ENCODE peak calls at places on chromosomes 1 and 21, in five cellular contexts. One of them, this sample, is unnamed.

GRCh38 chr1:231918239-231919015 is 291.8 kb downstream of the DISC1 start:
- DNase-seq in HCT116: no peak
- DNase-seq in stomach: no peak
- DNase-seq in K562: no peak
- DNase-seq in H1: no peak
- DNase-seq in this sample: no peak

GRCh38 chr1:149849947-149850360 is 49.4 kb upstream of the BOLA1 start:
- DNase-seq in HCT116: no peak
- DNase-seq in stomach: no peak
- DNase-seq in K562: no peak
- DNase-seq in H1: no peak
- DNase-seq in this sample: no peak

GRCh38 chr1:16046865-16047264 is 3.3 kb downstream of the CLCNKB start:
- DNase-seq in HCT116: no peak
- DNase-seq in stomach: no peak
- DNase-seq in K562: no peak
- DNase-seq in H1: no peak
- DNase-seq in this sample: no peak

GRCh38 chr1:155166373-155167165 is 6.5 kb downstream of the KRTCAP2 start:
- DNase-seq in HCT116: no peak
- DNase-seq in stomach: no peak
- DNase-seq in K562: peak
- DNase-seq in H1: no peak
- DNase-seq in this sample: no peak

GRCh38 chr1:199403421-199404116 is 623.9 kb upstream of the NR5A2 start:
- DNase-seq in HCT116: no peak
- DNase-seq in stomach: no peak
- DNase-seq in K562: no peak
- DNase-seq in H1: no peak
- DNase-seq in this sample: no peak

GRCh38 chr21:26842976-26843911 is 2.0 kb downstream of the ADAMTS1 start:
- DNase-seq in HCT116: no peak
- DNase-seq in stomach: peak
- DNase-seq in K562: no peak
- DNase-seq in H1: no peak
- DNase-seq in this sample: no peak

GRCh38 chr1:173137116-173137515 is 70.0 kb downstream of the TNFSF4 start:
- DNase-seq in HCT116: no peak
- DNase-seq in stomach: no peak
- DNase-seq in K562: no peak
- DNase-seq in H1: no peak
- DNase-seq in this sample: no peak

GRCh38 chr21:34017127-34017961 is 56.0 kb upstream of the MRPS6 start:
- DNase-seq in HCT116: no peak
- DNase-seq in stomach: no peak
- DNase-seq in K562: no peak
- DNase-seq in H1: no peak
- DNase-seq in this sample: no peak

GRCh38 chr21:43740497-43741156 is 21.7 kb downstream of the PDXK start:
- DNase-seq in HCT116: no peak
- DNase-seq in stomach: peak
- DNase-seq in K562: no peak
- DNase-seq in H1: peak
- DNase-seq in this sample: no peak

GRCh38 chr1:225767591-225768540 is 9.8 kb upstream of the SRP9 start:
- DNase-seq in HCT116: no peak
- DNase-seq in stomach: peak
- DNase-seq in K562: peak
- DNase-seq in H1: no peak
- DNase-seq in this sample: no peak

GRCh38 chr1:242196914-242197313 is 198.0 kb upstream of the MAP1LC3C start:
- DNase-seq in HCT116: no peak
- DNase-seq in stomach: no peak
- DNase-seq in K562: no peak
- DNase-seq in H1: no peak
- DNase-seq in this sample: no peak

GRCh38 chr1:47924649-47925048 is 72.5 kb downstream of the TRABD2B start:
- DNase-seq in HCT116: no peak
- DNase-seq in stomach: no peak
- DNase-seq in K562: no peak
- DNase-seq in H1: no peak
- DNase-seq in this sample: no peak

GRCh38 chr1:6085666-6086065 is 40.0 kb downstream of the KCNAB2 start:
- DNase-seq in HCT116: no peak
- DNase-seq in stomach: no peak
- DNase-seq in K562: no peak
- DNase-seq in H1: no peak
- DNase-seq in this sample: no peak

GRCh38 chr1:109239047-109239579 is 10.2 kb upstream of the CELSR2 start:
- DNase-seq in HCT116: no peak
- DNase-seq in stomach: no peak
- DNase-seq in K562: no peak
- DNase-seq in H1: no peak
- DNase-seq in this sample: no peak

GRCh38 chr21:44845418-44846200 is 27.7 kb upstream of the SUMO3 start:
- DNase-seq in HCT116: no peak
- DNase-seq in stomach: peak
- DNase-seq in K562: peak
- DNase-seq in H1: peak
- DNase-seq in this sample: no peak

GRCh38 chr21:46117586-46118304 is 19.8 kb downstream of the COL6A2 start:
- DNase-seq in HCT116: no peak
- DNase-seq in stomach: no peak
- DNase-seq in K562: no peak
- DNase-seq in H1: no peak
- DNase-seq in this sample: peak

GRCh38 chr1:59718064-59718988 is 96.4 kb upstream of the HOOK1 start:
- DNase-seq in HCT116: peak
- DNase-seq in stomach: no peak
- DNase-seq in K562: peak
- DNase-seq in H1: no peak
- DNase-seq in this sample: no peak

GRCh38 chr21:33998402-33998801 is 75.0 kb upstream of the MRPS6 start:
- DNase-seq in HCT116: no peak
- DNase-seq in stomach: no peak
- DNase-seq in K562: no peak
- DNase-seq in H1: no peak
- DNase-seq in this sample: no peak

GRCh38 chr1:9009438-9010366 is 16.5 kb downstream of the SLC2A7 start:
- DNase-seq in HCT116: no peak
- DNase-seq in stomach: peak
- DNase-seq in K562: peak
- DNase-seq in H1: peak
- DNase-seq in this sample: peak

GRCh38 chr1:244313346-244313745 is 138.4 kb downstream of the ADSS2 start:
- DNase-seq in HCT116: no peak
- DNase-seq in stomach: no peak
- DNase-seq in K562: no peak
- DNase-seq in H1: no peak
- DNase-seq in this sample: no peak

GRCh38 chr1:166956872-166957271 is 18.5 kb downstream of the ILDR2 start:
- DNase-seq in HCT116: no peak
- DNase-seq in stomach: no peak
- DNase-seq in K562: no peak
- DNase-seq in H1: no peak
- DNase-seq in this sample: no peak

GRCh38 chr1:94898486-94899385 is 28.2 kb downstream of the CNN3 start:
- DNase-seq in HCT116: no peak
- DNase-seq in stomach: no peak
- DNase-seq in K562: no peak
- DNase-seq in H1: no peak
- DNase-seq in this sample: no peak

GRCh38 chr1:27971674-27972073 is 11.9 kb downstream of the XKR8 start:
- DNase-seq in HCT116: no peak
- DNase-seq in stomach: no peak
- DNase-seq in K562: no peak
- DNase-seq in H1: no peak
- DNase-seq in this sample: no peak

GRCh38 chr21:36820176-36821031 is 121.5 kb downstream of the SIM2 start:
- DNase-seq in HCT116: no peak
- DNase-seq in stomach: no peak
- DNase-seq in K562: no peak
- DNase-seq in H1: peak
- DNase-seq in this sample: no peak

GRCh38 chr21:17576080-17576835 is 36.4 kb downstream of the BTG3 start:
- DNase-seq in HCT116: no peak
- DNase-seq in stomach: no peak
- DNase-seq in K562: no peak
- DNase-seq in H1: no peak
- DNase-seq in this sample: no peak

GRCh38 chr1:200659269-200659668 is 10.4 kb downstream of the DDX59 start:
- DNase-seq in HCT116: peak
- DNase-seq in stomach: no peak
- DNase-seq in K562: no peak
- DNase-seq in H1: peak
- DNase-seq in this sample: no peak

GRCh38 chr1:172638885-172639831 is 19.7 kb upstream of the FASLG start:
- DNase-seq in HCT116: peak
- DNase-seq in stomach: no peak
- DNase-seq in K562: no peak
- DNase-seq in H1: no peak
- DNase-seq in this sample: no peak

GRCh38 chr1:32014937-32015363 is 1.3 kb downstream of the KHDRBS1 start:
- DNase-seq in HCT116: no peak
- DNase-seq in stomach: no peak
- DNase-seq in K562: no peak
- DNase-seq in H1: no peak
- DNase-seq in this sample: no peak

GRCh38 chr1:32023351-32023750 is 9.7 kb downstream of the KHDRBS1 start:
- DNase-seq in HCT116: no peak
- DNase-seq in stomach: no peak
- DNase-seq in K562: no peak
- DNase-seq in H1: no peak
- DNase-seq in this sample: no peak

GRCh38 chr1:32014199-32014936 is 700 bp downstream of the KHDRBS1 start:
- DNase-seq in HCT116: no peak
- DNase-seq in stomach: peak
- DNase-seq in K562: peak
- DNase-seq in H1: no peak
- DNase-seq in this sample: peak

GRCh38 chr1:32025515-32025914 is 11.8 kb downstream of the KHDRBS1 start:
- DNase-seq in HCT116: no peak
- DNase-seq in stomach: no peak
- DNase-seq in K562: no peak
- DNase-seq in H1: no peak
- DNase-seq in this sample: no peak

DNA sequence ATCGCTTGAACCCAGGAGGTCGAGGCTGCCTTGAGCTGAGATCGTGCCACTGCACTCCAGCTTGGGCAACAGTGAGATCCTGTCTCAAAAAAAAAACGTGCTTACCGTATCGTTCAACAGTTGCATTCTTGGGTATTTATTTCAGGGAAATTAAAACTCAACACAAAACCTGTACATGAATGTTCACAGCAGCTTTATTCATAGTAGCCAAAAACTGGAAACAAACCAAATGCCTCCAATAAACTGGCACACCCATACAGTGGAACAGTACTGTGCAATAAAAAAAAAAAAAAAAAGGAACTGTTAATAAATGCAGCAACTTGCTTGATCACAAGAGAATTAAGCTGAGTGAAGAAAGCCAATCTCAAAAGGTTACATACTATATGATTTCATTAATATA is 6.7 kb downstream of the KHDRBS1 start:
- DNase-seq in HCT116: no peak
- DNase-seq in stomach: no peak
- DNase-seq in K562: no peak
- DNase-seq in H1: no peak
- DNase-seq in this sample: no peak
- TF ChIP-seq POLR2AphosphoS5 in HCT116: no peak
- TF ChIP-seq POLR2AphosphoS5 in stomach: no peak
- TF ChIP-seq POLR2AphosphoS5 in K562: no peak
- TF ChIP-seq POLR2AphosphoS5 in H1: no peak
- TF ChIP-seq POLR2AphosphoS5 in this sample: no peak

GRCh38 chr1:101526813-101527212 is 290.0 kb downstream of the S1PR1 start:
- DNase-seq in HCT116: no peak
- DNase-seq in stomach: no peak
- DNase-seq in K562: no peak
- DNase-seq in H1: no peak
- DNase-seq in this sample: no peak

GRCh38 chr1:101532392-101532791 is 295.6 kb downstream of the S1PR1 start:
- DNase-seq in HCT116: no peak
- DNase-seq in stomach: no peak
- DNase-seq in K562: no peak
- DNase-seq in H1: no peak
- DNase-seq in this sample: no peak
- TF ChIP-seq POLR2A in HCT116: no peak
- TF ChIP-seq POLR2A in stomach: no peak
- TF ChIP-seq POLR2A in K562: no peak
- TF ChIP-seq POLR2A in H1: no peak
- TF ChIP-seq POLR2A in this sample: no peak

GRCh38 chr1:84853743-84854721 is 39.0 kb downstream of the LPAR3 start:
- DNase-seq in HCT116: peak
- DNase-seq in stomach: no peak
- DNase-seq in K562: no peak
- DNase-seq in H1: no peak
- DNase-seq in this sample: peak
- TF ChIP-seq POLR2AphosphoS5 in HCT116: peak
- TF ChIP-seq POLR2AphosphoS5 in stomach: peak
- TF ChIP-seq POLR2AphosphoS5 in K562: no peak
- TF ChIP-seq POLR2AphosphoS5 in H1: no peak
- TF ChIP-seq POLR2AphosphoS5 in this sample: no peak

GRCh38 chr1:1270813-1271212 is 2.8 kb downstream of the UBE2J2 start:
- DNase-seq in HCT116: no peak
- DNase-seq in stomach: no peak
- DNase-seq in K562: no peak
- DNase-seq in H1: no peak
- DNase-seq in this sample: no peak
- TF ChIP-seq POLR2A in HCT116: no peak
- TF ChIP-seq POLR2A in stomach: no peak
- TF ChIP-seq POLR2A in K562: peak
- TF ChIP-seq POLR2A in H1: no peak
- TF ChIP-seq POLR2A in this sample: no peak

GRCh38 chr1:60866884-60867648 is 215.3 kb upstream of the NFIA start:
- DNase-seq in HCT116: no peak
- DNase-seq in stomach: no peak
- DNase-seq in K562: no peak
- DNase-seq in H1: no peak
- DNase-seq in this sample: no peak

GRCh38 chr1:60866251-60866650 is 216.1 kb upstream of the NFIA start:
- DNase-seq in HCT116: no peak
- DNase-seq in stomach: no peak
- DNase-seq in K562: no peak
- DNase-seq in H1: no peak
- DNase-seq in this sample: no peak

GRCh38 chr1:60867782-60868181 is 214.6 kb upstream of the NFIA start:
- DNase-seq in HCT116: no peak
- DNase-seq in stomach: no peak
- DNase-seq in K562: no peak
- DNase-seq in H1: no peak
- DNase-seq in this sample: no peak

GRCh38 chr1:60863131-60863530 is 219.2 kb upstream of the NFIA start:
- DNase-seq in HCT116: no peak
- DNase-seq in stomach: no peak
- DNase-seq in K562: no peak
- DNase-seq in H1: no peak
- DNase-seq in this sample: no peak

GRCh38 chr1:60865146-60865545 is 217.2 kb upstream of the NFIA start:
- DNase-seq in HCT116: no peak
- DNase-seq in stomach: no peak
- DNase-seq in K562: no peak
- DNase-seq in H1: no peak
- DNase-seq in this sample: no peak
- TF ChIP-seq POLR2AphosphoS5 in HCT116: no peak
- TF ChIP-seq POLR2AphosphoS5 in stomach: no peak
- TF ChIP-seq POLR2AphosphoS5 in K562: no peak
- TF ChIP-seq POLR2AphosphoS5 in H1: no peak
- TF ChIP-seq POLR2AphosphoS5 in this sample: no peak